ENCODE peak calls at places on chromosomes 11 and 22, in ten cellular contexts. One of them, this sample, is unnamed. For H3K4me1, the result is how much of the 10 kb centered on the place peaks cover.

GRCh38 chr22:46687460-46687859 is 50.6 kb downstream of the CERK start:
- DNase-seq in mesenchymal stem cell: no peak
- DNase-seq in adipocyte: no peak
- DNase-seq in aorta: no peak
- DNase-seq in GM23338: no peak
- DNase-seq in sigmoid colon: no peak
- DNase-seq in HepG2: no peak
- DNase-seq in psoas muscle: peak
- DNase-seq in left ventricle myocardium inferior: no peak
- DNase-seq in pancreas: no peak
- DNase-seq in this sample: no peak

GRCh38 chr11:117443269-117444186 is 115.9 kb downstream of the CEP164 start:
- DNase-seq in HepG2: peak
- DNase-seq in adipocyte: peak
- DNase-seq in sigmoid colon: peak
- DNase-seq in mesenchymal stem cell: peak
- DNase-seq in psoas muscle: peak
- DNase-seq in pancreas: peak
- DNase-seq in aorta: peak
- DNase-seq in GM23338: peak
- DNase-seq in left ventricle myocardium inferior: peak
- DNase-seq in this sample: no peak

GRCh38 chr11:28072321-28072720 is 35.6 kb downstream of the KIF18A start:
- DNase-seq in mesenchymal stem cell: no peak
- DNase-seq in HepG2: no peak
- DNase-seq in adipocyte: peak
- DNase-seq in psoas muscle: no peak
- DNase-seq in aorta: no peak
- DNase-seq in pancreas: no peak
- DNase-seq in sigmoid colon: no peak
- DNase-seq in GM23338: no peak
- DNase-seq in left ventricle myocardium inferior: no peak
- DNase-seq in this sample: no peak

GRCh38 chr11:84465040-84465439 is 1162.1 kb downstream of the DLG2 start:
- DNase-seq in GM23338: no peak
- DNase-seq in pancreas: no peak
- DNase-seq in mesenchymal stem cell: no peak
- DNase-seq in aorta: no peak
- DNase-seq in HepG2: no peak
- DNase-seq in sigmoid colon: no peak
- DNase-seq in psoas muscle: no peak
- DNase-seq in adipocyte: no peak
- DNase-seq in left ventricle myocardium inferior: no peak
- DNase-seq in this sample: no peak

GRCh38 chr22:50314455-50315288 is 7.2 kb upstream of the PLXNB2 start:
- DNase-seq in sigmoid colon: no peak
- DNase-seq in aorta: peak
- DNase-seq in GM23338: peak
- DNase-seq in psoas muscle: no peak
- DNase-seq in mesenchymal stem cell: no peak
- DNase-seq in adipocyte: no peak
- DNase-seq in left ventricle myocardium inferior: peak
- DNase-seq in pancreas: peak
- DNase-seq in HepG2: no peak
- DNase-seq in this sample: no peak

GRCh38 chr22:38623357-38623756 is 32.8 kb downstream of the FAM227A start:
- DNase-seq in HepG2: peak
- DNase-seq in sigmoid colon: no peak
- DNase-seq in pancreas: no peak
- DNase-seq in aorta: no peak
- DNase-seq in left ventricle myocardium inferior: no peak
- DNase-seq in psoas muscle: no peak
- DNase-seq in mesenchymal stem cell: no peak
- DNase-seq in GM23338: no peak
- DNase-seq in adipocyte: no peak
- DNase-seq in this sample: no peak

GRCh38 chr22:46537946-46538815 is 761 bp upstream of the CELSR1 start:
- DNase-seq in psoas muscle: peak
- DNase-seq in left ventricle myocardium inferior: peak
- DNase-seq in adipocyte: peak
- DNase-seq in pancreas: no peak
- DNase-seq in aorta: no peak
- DNase-seq in mesenchymal stem cell: no peak
- DNase-seq in sigmoid colon: no peak
- DNase-seq in GM23338: peak
- DNase-seq in HepG2: no peak
- DNase-seq in this sample: no peak

GRCh38 chr22:46451741-46452140 is 85.7 kb downstream of the CELSR1 start:
- DNase-seq in mesenchymal stem cell: no peak
- DNase-seq in HepG2: no peak
- DNase-seq in pancreas: no peak
- DNase-seq in aorta: no peak
- DNase-seq in left ventricle myocardium inferior: no peak
- DNase-seq in adipocyte: no peak
- DNase-seq in sigmoid colon: no peak
- DNase-seq in GM23338: no peak
- DNase-seq in psoas muscle: no peak
- DNase-seq in this sample: no peak

GRCh38 chr11:10693509-10694071 is at the start of gene IRAG1:
- DNase-seq in aorta: peak
- DNase-seq in GM23338: peak
- DNase-seq in HepG2: no peak
- DNase-seq in sigmoid colon: peak
- DNase-seq in left ventricle myocardium inferior: peak
- DNase-seq in psoas muscle: peak
- DNase-seq in pancreas: no peak
- DNase-seq in mesenchymal stem cell: peak
- DNase-seq in adipocyte: peak
- DNase-seq in this sample: no peak

GRCh38 chr11:10696797-10697620 is 3.5 kb upstream of the IRAG1 start:
- DNase-seq in GM23338: no peak
- DNase-seq in mesenchymal stem cell: no peak
- DNase-seq in adipocyte: no peak
- DNase-seq in HepG2: no peak
- DNase-seq in aorta: no peak
- DNase-seq in left ventricle myocardium inferior: no peak
- DNase-seq in psoas muscle: no peak
- DNase-seq in sigmoid colon: no peak
- DNase-seq in pancreas: no peak
- DNase-seq in this sample: no peak

GRCh38 chr11:10695821-10696220 is 2.3 kb upstream of the IRAG1 start:
- DNase-seq in psoas muscle: no peak
- DNase-seq in left ventricle myocardium inferior: no peak
- DNase-seq in adipocyte: no peak
- DNase-seq in GM23338: no peak
- DNase-seq in mesenchymal stem cell: peak
- DNase-seq in HepG2: no peak
- DNase-seq in pancreas: no peak
- DNase-seq in aorta: no peak
- DNase-seq in sigmoid colon: no peak
- DNase-seq in this sample: no peak

GRCh38 chr11:10694481-10695239 is 1.1 kb upstream of the IRAG1 start:
- DNase-seq in aorta: no peak
- DNase-seq in left ventricle myocardium inferior: no peak
- DNase-seq in mesenchymal stem cell: peak
- DNase-seq in sigmoid colon: no peak
- DNase-seq in psoas muscle: no peak
- DNase-seq in HepG2: no peak
- DNase-seq in adipocyte: no peak
- DNase-seq in pancreas: no peak
- DNase-seq in GM23338: no peak
- DNase-seq in this sample: no peak

GRCh38 chr11:10692716-10693115 is 839 bp downstream of the IRAG1 start:
- DNase-seq in mesenchymal stem cell: no peak
- DNase-seq in GM23338: no peak
- DNase-seq in pancreas: no peak
- DNase-seq in left ventricle myocardium inferior: no peak
- DNase-seq in sigmoid colon: no peak
- DNase-seq in aorta: no peak
- DNase-seq in HepG2: no peak
- DNase-seq in psoas muscle: no peak
- DNase-seq in adipocyte: no peak
- DNase-seq in this sample: no peak
- H3K4me3 ChIP-seq in mesenchymal stem cell: no peak
- H3K4me3 ChIP-seq in GM23338: no peak
- H3K4me3 ChIP-seq in pancreas: no peak
- H3K4me3 ChIP-seq in left ventricle myocardium inferior: peak
- H3K4me3 ChIP-seq in sigmoid colon: peak
- H3K4me3 ChIP-seq in aorta: peak
- H3K4me3 ChIP-seq in HepG2: no peak
- H3K4me3 ChIP-seq in psoas muscle: peak
- H3K4me3 ChIP-seq in adipocyte: peak
- H3K4me3 ChIP-seq in this sample: peak

DNA sequence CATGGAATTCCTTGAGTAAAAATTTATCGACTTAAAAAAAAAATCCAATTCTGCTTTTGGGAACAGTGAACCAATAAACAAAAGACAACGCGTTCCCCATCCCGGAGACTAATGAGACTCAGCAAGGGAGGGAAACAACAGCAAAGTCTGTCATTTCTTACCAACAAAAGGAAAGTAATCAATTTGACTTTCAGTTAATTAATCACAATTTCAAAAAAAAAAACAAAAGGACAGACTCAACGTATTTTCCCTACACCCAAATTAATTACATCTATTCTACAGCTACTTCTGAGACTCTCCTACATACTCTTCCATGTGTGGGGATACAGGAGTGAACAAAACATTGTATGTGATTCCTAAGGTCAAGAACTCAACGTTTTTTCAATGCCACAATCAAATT is 1.9 kb downstream of the RDX start:
- DNase-seq in sigmoid colon: no peak
- DNase-seq in psoas muscle: no peak
- DNase-seq in GM23338: no peak
- DNase-seq in mesenchymal stem cell: no peak
- DNase-seq in aorta: no peak
- DNase-seq in left ventricle myocardium inferior: no peak
- DNase-seq in adipocyte: no peak
- DNase-seq in pancreas: no peak
- DNase-seq in HepG2: no peak
- DNase-seq in this sample: no peak
- H3K4me1 ChIP-seq in sigmoid colon: under half
- H3K4me1 ChIP-seq in psoas muscle: under half
- H3K4me1 ChIP-seq in GM23338: under half
- H3K4me1 ChIP-seq in mesenchymal stem cell: under half
- H3K4me1 ChIP-seq in aorta: under half
- H3K4me1 ChIP-seq in left ventricle myocardium inferior: half or more
- H3K4me1 ChIP-seq in adipocyte: under half
- H3K4me1 ChIP-seq in pancreas: under half
- H3K4me1 ChIP-seq in HepG2: half or more
- H3K4me1 ChIP-seq in this sample: under half

GRCh38 chr22:23774922-23775436 is 2.3 kb downstream of the MMP11 start:
- DNase-seq in left ventricle myocardium inferior: no peak
- DNase-seq in HepG2: no peak
- DNase-seq in mesenchymal stem cell: peak
- DNase-seq in pancreas: no peak
- DNase-seq in psoas muscle: no peak
- DNase-seq in GM23338: no peak
- DNase-seq in adipocyte: peak
- DNase-seq in sigmoid colon: no peak
- DNase-seq in aorta: no peak
- DNase-seq in this sample: no peak

GRCh38 chr22:23769321-23769965 is 1.7 kb upstream of the CHCHD10 start:
- DNase-seq in left ventricle myocardium inferior: no peak
- DNase-seq in GM23338: no peak
- DNase-seq in sigmoid colon: no peak
- DNase-seq in pancreas: no peak
- DNase-seq in aorta: no peak
- DNase-seq in psoas muscle: no peak
- DNase-seq in HepG2: no peak
- DNase-seq in mesenchymal stem cell: no peak
- DNase-seq in adipocyte: no peak
- DNase-seq in this sample: no peak

GRCh38 chr22:23773247-23774113 is 831 bp downstream of the MMP11 start:
- DNase-seq in mesenchymal stem cell: no peak
- DNase-seq in adipocyte: no peak
- DNase-seq in pancreas: no peak
- DNase-seq in HepG2: no peak
- DNase-seq in sigmoid colon: no peak
- DNase-seq in aorta: no peak
- DNase-seq in GM23338: peak
- DNase-seq in psoas muscle: no peak
- DNase-seq in left ventricle myocardium inferior: peak
- DNase-seq in this sample: no peak

GRCh38 chr22:23774114-23774921 is 1.7 kb downstream of the MMP11 start:
- DNase-seq in GM23338: no peak
- DNase-seq in psoas muscle: no peak
- DNase-seq in aorta: no peak
- DNase-seq in mesenchymal stem cell: peak
- DNase-seq in pancreas: no peak
- DNase-seq in left ventricle myocardium inferior: no peak
- DNase-seq in HepG2: peak
- DNase-seq in sigmoid colon: no peak
- DNase-seq in adipocyte: no peak
- DNase-seq in this sample: no peak

DNA sequence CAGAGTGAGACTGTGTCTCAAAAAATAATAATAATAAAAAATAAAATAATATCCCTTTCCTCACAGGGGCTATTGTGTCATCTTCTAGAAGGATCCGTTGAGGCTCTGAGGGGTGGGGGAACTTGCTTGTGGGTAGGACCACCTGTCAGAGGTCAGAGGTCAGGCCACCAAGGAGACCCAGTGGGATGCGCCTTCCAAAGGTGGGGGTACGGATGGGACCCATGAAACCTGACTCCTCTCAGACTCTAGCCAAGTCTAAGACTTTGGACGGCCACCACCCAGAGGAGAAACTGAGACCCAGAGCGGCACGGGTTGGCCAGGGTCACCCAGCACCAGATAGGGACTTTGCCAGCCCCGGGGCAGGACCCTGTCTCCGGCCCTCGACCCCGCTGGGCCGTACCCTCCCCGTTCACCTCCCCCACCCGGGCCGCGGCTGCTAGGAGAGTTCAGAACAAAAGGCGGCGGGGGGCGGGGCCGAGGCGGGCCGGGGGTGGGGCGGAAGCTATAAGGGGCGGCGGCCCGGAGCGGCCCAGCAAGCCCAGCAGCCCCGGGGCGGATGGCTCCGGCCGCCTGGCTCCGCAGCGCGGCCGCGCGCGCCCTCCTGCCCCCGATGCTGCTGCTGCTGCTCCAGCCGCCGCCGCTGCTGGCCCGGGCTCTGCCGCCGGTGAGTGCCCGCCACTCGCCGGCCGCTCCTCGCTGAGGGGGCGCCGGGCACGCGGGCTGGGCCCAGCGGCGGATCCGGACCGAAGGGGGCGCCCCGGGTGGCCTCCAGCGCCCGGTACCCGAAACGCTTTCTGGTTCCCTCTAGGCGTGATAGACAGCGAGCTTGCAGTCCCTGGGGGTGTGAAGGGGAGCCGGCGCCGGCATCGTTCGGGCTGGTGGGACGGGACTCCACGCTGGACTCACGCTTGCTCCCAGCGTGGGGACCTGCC is at the start of gene MMP11:
- DNase-seq in GM23338: peak
- DNase-seq in mesenchymal stem cell: peak
- DNase-seq in psoas muscle: peak
- DNase-seq in sigmoid colon: peak
- DNase-seq in pancreas: peak
- DNase-seq in adipocyte: peak
- DNase-seq in HepG2: no peak
- DNase-seq in aorta: no peak
- DNase-seq in left ventricle myocardium inferior: peak
- DNase-seq in this sample: no peak
- H3K4me3 ChIP-seq in GM23338: peak
- H3K4me3 ChIP-seq in mesenchymal stem cell: peak
- H3K4me3 ChIP-seq in psoas muscle: peak
- H3K4me3 ChIP-seq in sigmoid colon: peak
- H3K4me3 ChIP-seq in pancreas: peak
- H3K4me3 ChIP-seq in adipocyte: peak
- H3K4me3 ChIP-seq in HepG2: peak
- H3K4me3 ChIP-seq in aorta: peak
- H3K4me3 ChIP-seq in left ventricle myocardium inferior: peak
- H3K4me3 ChIP-seq in this sample: peak

DNA sequence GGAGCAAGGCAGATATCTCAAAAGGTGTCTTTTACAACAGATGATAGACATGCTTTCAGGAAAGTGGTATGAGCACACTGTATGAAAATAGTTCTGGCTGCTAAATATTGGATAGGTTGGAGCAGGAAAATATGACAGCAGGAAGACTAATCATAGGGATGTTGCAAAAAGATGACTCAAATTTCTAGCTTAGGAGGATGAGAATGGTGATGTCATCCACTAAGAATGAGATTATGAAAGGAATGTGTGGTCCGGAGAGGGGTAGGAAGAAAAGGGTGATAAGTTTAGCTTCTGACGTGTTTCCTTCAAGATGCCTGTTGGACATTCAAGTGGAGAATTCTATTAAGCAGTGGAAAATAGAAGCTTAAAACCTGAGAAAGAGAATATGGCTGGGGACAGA is 46.4 kb downstream of the RCN1 start:
- DNase-seq in sigmoid colon: no peak
- DNase-seq in left ventricle myocardium inferior: no peak
- DNase-seq in HepG2: no peak
- DNase-seq in pancreas: no peak
- DNase-seq in aorta: no peak
- DNase-seq in GM23338: no peak
- DNase-seq in psoas muscle: no peak
- DNase-seq in adipocyte: peak
- DNase-seq in mesenchymal stem cell: peak
- DNase-seq in this sample: no peak
- H3K4me1 ChIP-seq in sigmoid colon: under half
- H3K4me1 ChIP-seq in left ventricle myocardium inferior: under half
- H3K4me1 ChIP-seq in HepG2: under half
- H3K4me1 ChIP-seq in pancreas: under half
- H3K4me1 ChIP-seq in aorta: under half
- H3K4me1 ChIP-seq in GM23338: under half
- H3K4me1 ChIP-seq in psoas muscle: under half
- H3K4me1 ChIP-seq in adipocyte: under half
- H3K4me1 ChIP-seq in mesenchymal stem cell: under half
- H3K4me1 ChIP-seq in this sample: under half